ENCODE peak calls at places on chromosomes 12 and 14, in ten cellular contexts. H is endothelial cell of umbilical vein; J is heart left ventricle; W is dorsolateral prefrontal cortex; Q is SJSA1; B is body of pancreas; P is Peyer's patch; G is transverse colon; I is CD4-positive, alpha-beta memory T cell; Z is cardiac muscle cell. X is an unnamed sample.

GRCh38 chr12:6219980-6220379 is 19.8 kb downstream of the CD9 start:
- DNase-seq in B (no peak), H (no peak), Q (no peak), J (no peak), G (no peak), I (no peak), P (no peak), Z (no peak), W (no peak), X (no peak)

GRCh38 chr12:46787496-46788055 is 38.2 kb downstream of the SLC38A4 start:
- DNase-seq in I (no peak), Z (no peak), W (no peak), H (peak; percentile 2), B (no peak), G (no peak), J (no peak), Q (no peak), P (no peak), X (no peak)

GRCh38 chr12:124764870-124765570 is 98.6 kb downstream of the SCARB1 start:
- DNase-seq in Z (no peak), B (no peak), J (no peak), G (no peak), Q (peak; percentile 73), H (no peak), I (no peak), P (no peak), W (no peak), X (no peak)

GRCh38 chr12:52833922-52834726 is at the start of gene KRT79:
- DNase-seq in G (no peak), P (no peak), W (no peak), I (no peak), H (no peak), J (no peak), B (no peak), Z (no peak), Q (peak; percentile 98), X (no peak)

GRCh38 chr12:6466184-6466573 is 4.3 kb downstream of the VAMP1 start:
- DNase-seq in Z (no peak), W (no peak), G (no peak), P (no peak), B (no peak), Q (no peak), I (no peak), J (no peak), H (no peak), X (no peak)

GRCh38 chr14:58107041-58107440 is 45.0 kb downstream of the ARMH4 start:
- DNase-seq in Z (no peak), W (no peak), I (no peak), Q (no peak), P (no peak), J (no peak), G (no peak), H (no peak), B (no peak), X (no peak)

GRCh38 chr12:96876966-96877365 is 30.1 kb upstream of the NEDD1 start:
- DNase-seq in W (no peak), B (no peak), Z (no peak), I (no peak), Q (no peak), H (no peak), J (no peak), G (no peak), P (no peak), X (no peak)

GRCh38 chr14:69713127-69713800 is 53.7 kb upstream of the SRSF5 start:
- DNase-seq in P (peak; percentile 45), I (no peak), J (no peak), G (peak; percentile 47), B (no peak), W (no peak), Q (no peak), H (peak; percentile 62), Z (peak; percentile 45), X (no peak)

GRCh38 chr14:23402296-23403138 is 5.6 kb downstream of the MYH6 start:
- DNase-seq in Q (no peak), G (no peak), B (no peak), J (peak; percentile 32), Z (peak; percentile 33), I (no peak), P (no peak), H (no peak), W (no peak), X (no peak)

GRCh38 chr12:111390894-111391293 is 14.8 kb upstream of the SH2B3 start:
- DNase-seq in I (no peak), W (no peak), Q (no peak), Z (no peak), P (no peak), J (no peak), H (no peak), B (no peak), G (no peak), X (no peak)

GRCh38 chr14:88823968-88824313 is 510 bp upstream of the TTC8 start:
- DNase-seq in Z (no peak), H (no peak), J (no peak), P (no peak), I (no peak), G (no peak), B (no peak), Q (no peak), W (no peak), X (no peak)

GRCh38 chr14:30656190-30656632 is 34.1 kb downstream of the SCFD1 start:
- DNase-seq in W (no peak), G (peak; percentile 25), B (peak; percentile 52), P (peak; percentile 57), J (peak; percentile 21), H (peak; percentile 35), I (peak; percentile 32), Q (no peak), Z (peak; percentile 43), X (no peak)

GRCh38 chr14:60356921-60357550 is 108.0 kb downstream of the PPM1A start:
- DNase-seq in P (no peak), B (no peak), W (no peak), G (no peak), Z (peak; percentile 56), J (no peak), Q (no peak), H (no peak), I (no peak), X (no peak)

GRCh38 chr14:100620437-100621100 is 33.4 kb upstream of the BEGAIN start:
- DNase-seq in B (peak; percentile 7), P (peak; percentile 31), Z (peak; percentile 18), H (no peak), W (no peak), G (peak; percentile 5), I (no peak), J (peak; percentile 12), Q (no peak), X (no peak)

GRCh38 chr14:101973356-101973755 is 9.0 kb downstream of the DYNC1H1 start:
- DNase-seq in Q (no peak), B (no peak), W (no peak), P (no peak), J (no peak), H (peak; percentile 42), G (no peak), Z (no peak), I (no peak), X (no peak)

GRCh38 chr12:120887253-120888043 is 16.7 kb downstream of the SPPL3 start:
- DNase-seq in B (no peak), W (no peak), P (no peak), J (no peak), Z (no peak), H (no peak), I (no peak), Q (no peak), G (no peak), X (no peak)

GRCh38 chr14:72894323-72894622 is 372 bp upstream of the DPF3 start:
- DNase-seq in P (no peak), Z (no peak), B (no peak), J (no peak), G (no peak), I (no peak), W (no peak), Q (no peak), H (no peak), X (no peak)
- H3K27me3 ChIP-seq in P (no peaks in the 10 kb centered on the region), Z (peaks cover 3% of the 10 kb centered on the region), B (no peaks in the 10 kb centered on the region), J (peaks cover 8% of the 10 kb centered on the region), G (peaks cover 42% of the 10 kb centered on the region), I (peaks cover 9% of the 10 kb centered on the region), W (no peaks in the 10 kb centered on the region), Q (peaks cover 19% of the 10 kb centered on the region), H (no peaks in the 10 kb centered on the region), X (peaks cover 12% of the 10 kb centered on the region)

GRCh38 chr12:9064201-9064814 is 51.4 kb downstream of the A2M start:
- DNase-seq in Q (peak; percentile 51), W (peak; percentile 72), H (peak; percentile 83), Z (peak; percentile 83), J (peak; percentile 68), I (peak; percentile 45), P (peak; percentile 82), G (peak; percentile 67), B (peak; percentile 77), X (peak; percentile 53)
- H3K4me3 ChIP-seq in Q (peak overlapping the region; percentile 83), W (peak overlapping the region; percentile 99), H (peak overlapping the region; percentile 76), Z (peak overlapping the region; percentile 69), J (peak overlapping the region; percentile 89), I (no peak overlapping the region), P (peak overlapping the region; percentile 88), G (peak overlapping the region; percentile 75), B (peak overlapping the region; percentile 37), X (peak overlapping the region; percentile 66)

GRCh38 chr12:74379114-74379513 is 158.5 kb upstream of the ATXN7L3B start:
- DNase-seq in Z (no peak), I (no peak), Q (no peak), P (no peak), G (no peak), H (no peak), W (no peak), B (no peak), J (no peak), X (no peak)
- H3K27ac ChIP-seq in Z (no peak overlapping the region), I (no peak overlapping the region), Q (no peak overlapping the region), P (no peak overlapping the region), G (no peak overlapping the region), H (no peak overlapping the region), W (no peak overlapping the region), B (no peak overlapping the region), J (no peak overlapping the region), X (no peak overlapping the region)

GRCh38 chr14:94773017-94773681 is 3.2 kb upstream of the GSC start:
- DNase-seq in H (no peak), P (no peak), G (no peak), Z (peak; percentile 47), I (no peak), J (no peak), W (no peak), Q (no peak), B (no peak), X (no peak)

GRCh38 chr14:94775875-94776217 is 5.9 kb upstream of the GSC start:
- DNase-seq in J (no peak), P (no peak), B (no peak), W (no peak), Z (no peak), Q (no peak), I (no peak), H (no peak), G (no peak), X (no peak)

GRCh38 chr14:94775082-94775874 is 5.4 kb upstream of the GSC start:
- DNase-seq in Z (no peak), J (no peak), G (no peak), B (no peak), H (peak; percentile 24), W (no peak), I (no peak), Q (no peak), P (no peak), X (no peak)

GRCh38 chr14:94771906-94772468 is 2.1 kb upstream of the GSC start:
- DNase-seq in Z (no peak), P (no peak), W (no peak), Q (no peak), I (no peak), B (no peak), G (no peak), J (no peak), H (no peak), X (no peak)

GRCh38 chr14:94773682-94774211 is 3.8 kb upstream of the GSC start:
- DNase-seq in G (no peak), Q (no peak), J (no peak), W (no peak), H (no peak), B (no peak), P (no peak), Z (no peak), I (no peak), X (no peak)
- H3K27me3 ChIP-seq in G (peaks cover 100% of the 10 kb centered on the region), Q (no peaks in the 10 kb centered on the region), J (peaks cover 93% of the 10 kb centered on the region), W (peaks cover 68% of the 10 kb centered on the region), H (peaks cover 77% of the 10 kb centered on the region), B (peaks cover 36% of the 10 kb centered on the region), P (peaks cover 57% of the 10 kb centered on the region), Z (peaks cover 100% of the 10 kb centered on the region), I (peaks cover 57% of the 10 kb centered on the region), X (peaks cover 65% of the 10 kb centered on the region)